ENCODE peak calls at places on chromosome 2, in seven cellular contexts. A is mucosa of descending colon; K is uterus; O is heart right ventricle; Z is fibroblast of lung; W is HCT116; Y is CD4-positive, alpha-beta T cell. I is an unnamed sample.

GRCh38 chr2:37858197-37858711 is 66.8 kb upstream of the RMDN2 start:
- DNase-seq in K (peak), O (peak), Z (peak), A (no peak), W (no peak), Y (no peak), I (no peak)

GRCh38 chr2:28802975-28803429 is 7.6 kb upstream of the SPDYA start:
- DNase-seq in Y (no peak), W (no peak), K (no peak), A (no peak), O (no peak), Z (peak), I (no peak)

GRCh38 chr2:84906900-84907714 is 1.7 kb downstream of the TMSB10 start:
- DNase-seq in K (peak), Z (peak), W (peak), A (peak), O (peak), Y (peak), I (peak)

GRCh38 chr2:200814276-200814815 is 2.6 kb downstream of the BZW1 start:
- DNase-seq in A (no peak), W (no peak), K (no peak), Z (no peak), Y (no peak), O (no peak), I (no peak)

GRCh38 chr2:72142743-72143440 is 4.8 kb downstream of the CYP26B1 start:
- DNase-seq in O (peak), K (peak), Z (no peak), W (no peak), Y (no peak), A (peak), I (no peak)

GRCh38 chr2:102915128-102915527 is 153.3 kb downstream of the TMEM182 start:
- DNase-seq in K (no peak), A (no peak), Y (no peak), W (peak), O (no peak), Z (peak), I (no peak)

GRCh38 chr2:42960835-42961165 is 168.4 kb upstream of the HAAO start:
- DNase-seq in K (peak), O (no peak), Y (no peak), W (no peak), A (no peak), Z (no peak), I (no peak)

GRCh38 chr2:118029025-118029424 is 15.2 kb upstream of the CCDC93 start:
- DNase-seq in Y (no peak), W (no peak), A (no peak), K (no peak), Z (no peak), O (no peak), I (no peak)

GRCh38 chr2:64819774-64820688 is 166.3 kb upstream of the SERTAD2 start:
- DNase-seq in Z (no peak), K (no peak), W (no peak), O (no peak), Y (peak), A (no peak), I (peak)

GRCh38 chr2:100998235-100998573 is 3.9 kb upstream of the RPL31 start:
- DNase-seq in K (no peak), Y (no peak), W (no peak), Z (no peak), O (no peak), A (no peak), I (no peak)

DNA sequence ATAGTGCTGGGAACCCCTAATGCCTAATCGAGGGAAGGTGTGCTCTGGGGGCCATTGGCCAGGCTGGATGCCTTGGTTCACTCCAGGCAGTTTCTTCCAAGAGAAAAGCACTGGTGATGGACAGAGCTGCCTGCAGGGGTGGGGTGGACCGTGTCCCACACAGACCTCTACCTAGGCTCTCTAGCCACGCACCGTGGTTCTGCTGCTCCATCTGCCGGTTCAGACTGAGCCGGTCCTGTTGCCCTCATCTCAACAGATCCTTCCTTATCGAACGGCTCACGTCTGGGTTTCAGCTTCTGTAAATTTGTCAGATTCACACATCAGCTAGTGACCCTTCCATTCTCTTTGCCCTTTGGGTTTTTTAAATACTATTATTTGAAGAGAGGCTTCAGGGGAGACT is 46.4 kb downstream of the RALB start:
- DNase-seq in Y (no peak), W (no peak), K (no peak), O (no peak), A (no peak), Z (no peak), I (no peak)
- TF ChIP-seq CTCF in Y (no peak), W (no peak), K (no peak), O (no peak), A (no peak), Z (no peak), I (no peak)

DNA sequence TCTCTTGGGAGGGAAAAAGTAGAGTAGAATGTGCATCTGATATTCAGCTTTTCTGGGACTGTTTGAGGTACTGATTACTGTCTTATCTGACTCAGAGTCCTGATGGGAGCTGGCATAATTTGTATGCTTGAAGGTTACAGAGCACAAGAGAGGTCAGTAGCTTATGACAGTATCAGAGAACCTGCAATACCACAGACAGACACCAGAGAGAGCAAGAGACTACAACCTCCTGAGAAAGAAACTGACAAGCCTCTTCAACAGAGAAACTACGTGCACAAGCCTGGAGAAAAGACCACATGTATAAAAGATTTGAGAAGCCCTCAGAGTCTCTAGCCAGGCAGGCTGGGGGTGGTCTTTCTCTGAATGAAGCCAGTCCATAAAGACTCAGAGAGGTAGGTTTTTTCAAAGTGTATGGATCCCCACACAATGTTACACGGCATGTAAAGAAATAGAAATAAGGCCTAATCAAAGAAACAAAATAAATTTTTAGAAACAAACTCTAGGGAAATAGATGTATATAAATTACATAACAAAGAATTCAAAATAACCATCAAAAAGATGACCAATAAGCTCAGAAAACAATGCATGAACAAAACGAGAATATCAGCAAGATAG is 568.3 kb downstream of the LRRTM4 start:
- DNase-seq in A (peak), O (peak), Z (peak), Y (no peak), K (no peak), W (no peak), I (no peak)
- TF ChIP-seq CTCF in A (peak), O (peak), Z (peak), Y (no peak), K (no peak), W (no peak), I (no peak)

DNA sequence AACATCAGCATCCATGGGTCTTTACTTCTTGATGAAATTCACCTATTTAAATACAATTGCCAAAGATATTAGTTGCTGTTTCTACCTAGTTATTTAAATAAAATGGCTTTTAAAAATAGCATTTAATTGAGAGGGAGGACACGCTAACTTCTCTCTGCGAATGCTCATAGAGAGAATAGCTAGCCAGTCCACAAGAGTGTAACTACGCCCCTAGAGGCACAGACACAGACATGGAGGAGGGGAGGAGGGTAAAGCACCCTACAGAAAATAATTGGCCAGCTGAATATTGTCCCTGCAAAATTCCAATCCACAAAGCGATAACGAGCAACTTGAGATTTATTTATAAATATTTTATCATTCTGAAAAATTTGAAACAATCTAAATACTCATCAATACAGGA is 97.0 kb upstream of the PAPOLG start:
- DNase-seq in O (no peak), Z (no peak), K (no peak), A (no peak), W (no peak), Y (no peak), I (no peak)
- TF ChIP-seq CTCF in O (no peak), Z (no peak), K (no peak), A (no peak), W (no peak), Y (no peak), I (no peak)

GRCh38 chr2:156189584-156189983 is 142.9 kb downstream of the NR4A2 start:
- DNase-seq in O (no peak), Y (no peak), W (no peak), A (no peak), Z (no peak), K (no peak), I (no peak)

GRCh38 chr2:156189143-156189542 is 143.4 kb downstream of the NR4A2 start:
- DNase-seq in K (no peak), Z (no peak), Y (no peak), A (peak), W (no peak), O (no peak), I (no peak)

GRCh38 chr2:156190532-156190931 is 142.0 kb downstream of the NR4A2 start:
- DNase-seq in K (no peak), Y (no peak), A (peak), Z (no peak), W (no peak), O (no peak), I (no peak)

GRCh38 chr2:156191547-156191946 is 141.0 kb downstream of the NR4A2 start:
- DNase-seq in K (no peak), Y (no peak), O (no peak), A (no peak), Z (peak), W (no peak), I (no peak)

DNA sequence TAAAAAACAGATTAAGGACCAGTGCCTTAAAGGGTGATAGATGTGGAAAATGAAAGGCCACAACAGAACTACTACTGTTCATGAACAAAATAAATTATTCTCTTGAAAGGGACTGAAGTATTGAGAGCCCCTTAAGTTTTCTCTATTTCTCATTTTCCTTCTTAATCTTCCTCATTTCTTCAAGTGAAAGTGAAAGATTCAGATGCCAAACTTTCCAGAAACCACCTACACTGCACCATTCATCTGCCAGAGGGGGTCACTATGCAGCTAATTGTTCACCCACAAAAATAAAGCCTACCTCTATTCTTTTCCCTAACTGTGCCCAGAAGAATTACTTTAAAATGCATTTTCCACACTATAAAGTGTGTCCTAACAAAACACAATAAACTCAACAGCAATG is 140.1 kb downstream of the NR4A2 start:
- DNase-seq in W (no peak), O (no peak), Y (no peak), K (no peak), A (no peak), Z (no peak), I (no peak)
- TF ChIP-seq CTCF in W (no peak), O (peak), Y (no peak), K (no peak), A (no peak), Z (peak), I (no peak)